ENCODE peak calls at places on chromosome 2, in ten cellular contexts. One of them, this sample, is unnamed.

GRCh38 chr2:220227272-220227920 is 600.0 kb downstream of the SLC4A3 start:
- DNase-seq in caudate nucleus: no peak
- DNase-seq in EL: peak
- DNase-seq in stimulated activated CD8-positive, alpha-beta memory T cell treated with anti-CD3 and anti-CD28 coated beads, Interleukin-2, amount 100 ng/mL, for 48 hours: no peak
- DNase-seq in lower leg skin: no peak
- DNase-seq in stimulated activated CD4-positive, alpha-beta T cell treated with anti-CD3 and anti-CD28 coated beads, Interleukin-2, amount 100 ng/mL, for 24 hours: no peak
- DNase-seq in tibial nerve: no peak
- DNase-seq in effector CD8-positive, alpha-beta T cell: no peak
- DNase-seq in NCI-H2081: no peak
- DNase-seq in activated CD8-positive, alpha-beta memory T cell treated with anti-CD3 and anti-CD28 coated beads, Interleukin-2, amount 50 U/mL, for 48 hours: no peak
- DNase-seq in this sample: no peak

GRCh38 chr2:7709907-7710306 is 792.7 kb downstream of the RNF144A start:
- DNase-seq in stimulated activated CD4-positive, alpha-beta T cell treated with anti-CD3 and anti-CD28 coated beads, Interleukin-2, amount 100 ng/mL, for 24 hours: no peak
- DNase-seq in caudate nucleus: no peak
- DNase-seq in stimulated activated CD8-positive, alpha-beta memory T cell treated with anti-CD3 and anti-CD28 coated beads, Interleukin-2, amount 100 ng/mL, for 48 hours: no peak
- DNase-seq in NCI-H2081: no peak
- DNase-seq in tibial nerve: no peak
- DNase-seq in activated CD8-positive, alpha-beta memory T cell treated with anti-CD3 and anti-CD28 coated beads, Interleukin-2, amount 50 U/mL, for 48 hours: no peak
- DNase-seq in lower leg skin: no peak
- DNase-seq in effector CD8-positive, alpha-beta T cell: no peak
- DNase-seq in EL: peak
- DNase-seq in this sample: no peak

GRCh38 chr2:235149240-235149641 is 197.4 kb downstream of the SH3BP4 start:
- DNase-seq in EL: no peak
- DNase-seq in lower leg skin: peak
- DNase-seq in activated CD8-positive, alpha-beta memory T cell treated with anti-CD3 and anti-CD28 coated beads, Interleukin-2, amount 50 U/mL, for 48 hours: no peak
- DNase-seq in caudate nucleus: peak
- DNase-seq in tibial nerve: no peak
- DNase-seq in stimulated activated CD8-positive, alpha-beta memory T cell treated with anti-CD3 and anti-CD28 coated beads, Interleukin-2, amount 100 ng/mL, for 48 hours: no peak
- DNase-seq in stimulated activated CD4-positive, alpha-beta T cell treated with anti-CD3 and anti-CD28 coated beads, Interleukin-2, amount 100 ng/mL, for 24 hours: no peak
- DNase-seq in effector CD8-positive, alpha-beta T cell: no peak
- DNase-seq in NCI-H2081: no peak
- DNase-seq in this sample: no peak

GRCh38 chr2:67159929-67160328 is 237.2 kb upstream of the ETAA1 start:
- DNase-seq in EL: peak
- DNase-seq in activated CD8-positive, alpha-beta memory T cell treated with anti-CD3 and anti-CD28 coated beads, Interleukin-2, amount 50 U/mL, for 48 hours: no peak
- DNase-seq in stimulated activated CD4-positive, alpha-beta T cell treated with anti-CD3 and anti-CD28 coated beads, Interleukin-2, amount 100 ng/mL, for 24 hours: no peak
- DNase-seq in tibial nerve: no peak
- DNase-seq in lower leg skin: no peak
- DNase-seq in NCI-H2081: no peak
- DNase-seq in caudate nucleus: no peak
- DNase-seq in effector CD8-positive, alpha-beta T cell: no peak
- DNase-seq in stimulated activated CD8-positive, alpha-beta memory T cell treated with anti-CD3 and anti-CD28 coated beads, Interleukin-2, amount 100 ng/mL, for 48 hours: no peak
- DNase-seq in this sample: no peak

GRCh38 chr2:96344011-96344410 is 8.4 kb downstream of the NCAPH start:
- DNase-seq in activated CD8-positive, alpha-beta memory T cell treated with anti-CD3 and anti-CD28 coated beads, Interleukin-2, amount 50 U/mL, for 48 hours: no peak
- DNase-seq in stimulated activated CD8-positive, alpha-beta memory T cell treated with anti-CD3 and anti-CD28 coated beads, Interleukin-2, amount 100 ng/mL, for 48 hours: no peak
- DNase-seq in tibial nerve: no peak
- DNase-seq in EL: no peak
- DNase-seq in lower leg skin: no peak
- DNase-seq in effector CD8-positive, alpha-beta T cell: no peak
- DNase-seq in NCI-H2081: no peak
- DNase-seq in stimulated activated CD4-positive, alpha-beta T cell treated with anti-CD3 and anti-CD28 coated beads, Interleukin-2, amount 100 ng/mL, for 24 hours: peak
- DNase-seq in caudate nucleus: no peak
- DNase-seq in this sample: no peak

GRCh38 chr2:127575185-127575765 is 39.8 kb downstream of the MYO7B start:
- DNase-seq in stimulated activated CD8-positive, alpha-beta memory T cell treated with anti-CD3 and anti-CD28 coated beads, Interleukin-2, amount 100 ng/mL, for 48 hours: no peak
- DNase-seq in activated CD8-positive, alpha-beta memory T cell treated with anti-CD3 and anti-CD28 coated beads, Interleukin-2, amount 50 U/mL, for 48 hours: no peak
- DNase-seq in stimulated activated CD4-positive, alpha-beta T cell treated with anti-CD3 and anti-CD28 coated beads, Interleukin-2, amount 100 ng/mL, for 24 hours: no peak
- DNase-seq in effector CD8-positive, alpha-beta T cell: no peak
- DNase-seq in NCI-H2081: no peak
- DNase-seq in tibial nerve: no peak
- DNase-seq in EL: no peak
- DNase-seq in lower leg skin: no peak
- DNase-seq in caudate nucleus: no peak
- DNase-seq in this sample: no peak

GRCh38 chr2:120108749-120109148 is 95.9 kb downstream of the EPB41L5 start:
- DNase-seq in stimulated activated CD8-positive, alpha-beta memory T cell treated with anti-CD3 and anti-CD28 coated beads, Interleukin-2, amount 100 ng/mL, for 48 hours: no peak
- DNase-seq in stimulated activated CD4-positive, alpha-beta T cell treated with anti-CD3 and anti-CD28 coated beads, Interleukin-2, amount 100 ng/mL, for 24 hours: no peak
- DNase-seq in effector CD8-positive, alpha-beta T cell: no peak
- DNase-seq in lower leg skin: no peak
- DNase-seq in tibial nerve: no peak
- DNase-seq in caudate nucleus: no peak
- DNase-seq in NCI-H2081: no peak
- DNase-seq in EL: peak
- DNase-seq in activated CD8-positive, alpha-beta memory T cell treated with anti-CD3 and anti-CD28 coated beads, Interleukin-2, amount 50 U/mL, for 48 hours: no peak
- DNase-seq in this sample: no peak

GRCh38 chr2:77018219-77018618 is 504.0 kb downstream of the LRRTM4 start:
- DNase-seq in tibial nerve: no peak
- DNase-seq in caudate nucleus: no peak
- DNase-seq in activated CD8-positive, alpha-beta memory T cell treated with anti-CD3 and anti-CD28 coated beads, Interleukin-2, amount 50 U/mL, for 48 hours: no peak
- DNase-seq in lower leg skin: no peak
- DNase-seq in stimulated activated CD8-positive, alpha-beta memory T cell treated with anti-CD3 and anti-CD28 coated beads, Interleukin-2, amount 100 ng/mL, for 48 hours: no peak
- DNase-seq in stimulated activated CD4-positive, alpha-beta T cell treated with anti-CD3 and anti-CD28 coated beads, Interleukin-2, amount 100 ng/mL, for 24 hours: no peak
- DNase-seq in effector CD8-positive, alpha-beta T cell: no peak
- DNase-seq in EL: no peak
- DNase-seq in NCI-H2081: no peak
- DNase-seq in this sample: no peak

GRCh38 chr2:19649785-19650380 is 251.9 kb downstream of the TTC32 start:
- DNase-seq in lower leg skin: no peak
- DNase-seq in stimulated activated CD8-positive, alpha-beta memory T cell treated with anti-CD3 and anti-CD28 coated beads, Interleukin-2, amount 100 ng/mL, for 48 hours: no peak
- DNase-seq in effector CD8-positive, alpha-beta T cell: no peak
- DNase-seq in caudate nucleus: no peak
- DNase-seq in NCI-H2081: no peak
- DNase-seq in tibial nerve: peak
- DNase-seq in EL: peak
- DNase-seq in activated CD8-positive, alpha-beta memory T cell treated with anti-CD3 and anti-CD28 coated beads, Interleukin-2, amount 50 U/mL, for 48 hours: no peak
- DNase-seq in stimulated activated CD4-positive, alpha-beta T cell treated with anti-CD3 and anti-CD28 coated beads, Interleukin-2, amount 100 ng/mL, for 24 hours: no peak
- DNase-seq in this sample: peak

GRCh38 chr2:203718087-203718486 is 11.6 kb downstream of the CD28 start:
- DNase-seq in caudate nucleus: no peak
- DNase-seq in NCI-H2081: no peak
- DNase-seq in stimulated activated CD4-positive, alpha-beta T cell treated with anti-CD3 and anti-CD28 coated beads, Interleukin-2, amount 100 ng/mL, for 24 hours: peak
- DNase-seq in tibial nerve: no peak
- DNase-seq in activated CD8-positive, alpha-beta memory T cell treated with anti-CD3 and anti-CD28 coated beads, Interleukin-2, amount 50 U/mL, for 48 hours: peak
- DNase-seq in EL: no peak
- DNase-seq in stimulated activated CD8-positive, alpha-beta memory T cell treated with anti-CD3 and anti-CD28 coated beads, Interleukin-2, amount 100 ng/mL, for 48 hours: peak
- DNase-seq in effector CD8-positive, alpha-beta T cell: no peak
- DNase-seq in lower leg skin: no peak
- DNase-seq in this sample: no peak

GRCh38 chr2:174800436-174801195 is 36.3 kb upstream of the CHRNA1 start:
- DNase-seq in EL: no peak
- DNase-seq in stimulated activated CD8-positive, alpha-beta memory T cell treated with anti-CD3 and anti-CD28 coated beads, Interleukin-2, amount 100 ng/mL, for 48 hours: no peak
- DNase-seq in stimulated activated CD4-positive, alpha-beta T cell treated with anti-CD3 and anti-CD28 coated beads, Interleukin-2, amount 100 ng/mL, for 24 hours: no peak
- DNase-seq in caudate nucleus: no peak
- DNase-seq in activated CD8-positive, alpha-beta memory T cell treated with anti-CD3 and anti-CD28 coated beads, Interleukin-2, amount 50 U/mL, for 48 hours: no peak
- DNase-seq in NCI-H2081: no peak
- DNase-seq in tibial nerve: no peak
- DNase-seq in effector CD8-positive, alpha-beta T cell: no peak
- DNase-seq in lower leg skin: no peak
- DNase-seq in this sample: no peak

GRCh38 chr2:75025633-75026380 is 67.4 kb downstream of the POLE4 start:
- DNase-seq in activated CD8-positive, alpha-beta memory T cell treated with anti-CD3 and anti-CD28 coated beads, Interleukin-2, amount 50 U/mL, for 48 hours: no peak
- DNase-seq in stimulated activated CD4-positive, alpha-beta T cell treated with anti-CD3 and anti-CD28 coated beads, Interleukin-2, amount 100 ng/mL, for 24 hours: no peak
- DNase-seq in lower leg skin: no peak
- DNase-seq in effector CD8-positive, alpha-beta T cell: no peak
- DNase-seq in caudate nucleus: no peak
- DNase-seq in stimulated activated CD8-positive, alpha-beta memory T cell treated with anti-CD3 and anti-CD28 coated beads, Interleukin-2, amount 100 ng/mL, for 48 hours: no peak
- DNase-seq in EL: peak
- DNase-seq in NCI-H2081: no peak
- DNase-seq in tibial nerve: no peak
- DNase-seq in this sample: no peak

GRCh38 chr2:145431181-145431951 is 911.4 kb upstream of the ZEB2 start:
- DNase-seq in activated CD8-positive, alpha-beta memory T cell treated with anti-CD3 and anti-CD28 coated beads, Interleukin-2, amount 50 U/mL, for 48 hours: no peak
- DNase-seq in lower leg skin: no peak
- DNase-seq in stimulated activated CD8-positive, alpha-beta memory T cell treated with anti-CD3 and anti-CD28 coated beads, Interleukin-2, amount 100 ng/mL, for 48 hours: no peak
- DNase-seq in caudate nucleus: no peak
- DNase-seq in tibial nerve: no peak
- DNase-seq in stimulated activated CD4-positive, alpha-beta T cell treated with anti-CD3 and anti-CD28 coated beads, Interleukin-2, amount 100 ng/mL, for 24 hours: no peak
- DNase-seq in effector CD8-positive, alpha-beta T cell: no peak
- DNase-seq in NCI-H2081: peak
- DNase-seq in EL: no peak
- DNase-seq in this sample: no peak

GRCh38 chr2:227855440-227855839 is 16.0 kb upstream of the DAW1 start:
- DNase-seq in activated CD8-positive, alpha-beta memory T cell treated with anti-CD3 and anti-CD28 coated beads, Interleukin-2, amount 50 U/mL, for 48 hours: no peak
- DNase-seq in tibial nerve: no peak
- DNase-seq in EL: no peak
- DNase-seq in lower leg skin: no peak
- DNase-seq in effector CD8-positive, alpha-beta T cell: no peak
- DNase-seq in stimulated activated CD8-positive, alpha-beta memory T cell treated with anti-CD3 and anti-CD28 coated beads, Interleukin-2, amount 100 ng/mL, for 48 hours: no peak
- DNase-seq in NCI-H2081: no peak
- DNase-seq in stimulated activated CD4-positive, alpha-beta T cell treated with anti-CD3 and anti-CD28 coated beads, Interleukin-2, amount 100 ng/mL, for 24 hours: no peak
- DNase-seq in caudate nucleus: no peak
- DNase-seq in this sample: no peak

GRCh38 chr2:196260546-196260945 is 89.2 kb upstream of the STK17B start:
- DNase-seq in stimulated activated CD4-positive, alpha-beta T cell treated with anti-CD3 and anti-CD28 coated beads, Interleukin-2, amount 100 ng/mL, for 24 hours: no peak
- DNase-seq in activated CD8-positive, alpha-beta memory T cell treated with anti-CD3 and anti-CD28 coated beads, Interleukin-2, amount 50 U/mL, for 48 hours: no peak
- DNase-seq in caudate nucleus: no peak
- DNase-seq in tibial nerve: no peak
- DNase-seq in stimulated activated CD8-positive, alpha-beta memory T cell treated with anti-CD3 and anti-CD28 coated beads, Interleukin-2, amount 100 ng/mL, for 48 hours: no peak
- DNase-seq in effector CD8-positive, alpha-beta T cell: no peak
- DNase-seq in EL: no peak
- DNase-seq in NCI-H2081: no peak
- DNase-seq in lower leg skin: no peak
- DNase-seq in this sample: no peak

GRCh38 chr2:178478102-178478441 is 328 bp downstream of the FKBP7 start:
- DNase-seq in stimulated activated CD8-positive, alpha-beta memory T cell treated with anti-CD3 and anti-CD28 coated beads, Interleukin-2, amount 100 ng/mL, for 48 hours: no peak
- DNase-seq in lower leg skin: no peak
- DNase-seq in stimulated activated CD4-positive, alpha-beta T cell treated with anti-CD3 and anti-CD28 coated beads, Interleukin-2, amount 100 ng/mL, for 24 hours: no peak
- DNase-seq in activated CD8-positive, alpha-beta memory T cell treated with anti-CD3 and anti-CD28 coated beads, Interleukin-2, amount 50 U/mL, for 48 hours: no peak
- DNase-seq in EL: no peak
- DNase-seq in tibial nerve: peak
- DNase-seq in effector CD8-positive, alpha-beta T cell: no peak
- DNase-seq in caudate nucleus: no peak
- DNase-seq in NCI-H2081: peak
- DNase-seq in this sample: no peak

GRCh38 chr2:164714471-164714870 is 93.2 kb upstream of the GRB14 start:
- DNase-seq in tibial nerve: no peak
- DNase-seq in lower leg skin: no peak
- DNase-seq in effector CD8-positive, alpha-beta T cell: no peak
- DNase-seq in EL: no peak
- DNase-seq in stimulated activated CD4-positive, alpha-beta T cell treated with anti-CD3 and anti-CD28 coated beads, Interleukin-2, amount 100 ng/mL, for 24 hours: no peak
- DNase-seq in caudate nucleus: no peak
- DNase-seq in activated CD8-positive, alpha-beta memory T cell treated with anti-CD3 and anti-CD28 coated beads, Interleukin-2, amount 50 U/mL, for 48 hours: no peak
- DNase-seq in stimulated activated CD8-positive, alpha-beta memory T cell treated with anti-CD3 and anti-CD28 coated beads, Interleukin-2, amount 100 ng/mL, for 48 hours: no peak
- DNase-seq in NCI-H2081: no peak
- DNase-seq in this sample: no peak

GRCh38 chr2:66364495-66364992 is 70.4 kb upstream of the MEIS1 start:
- DNase-seq in lower leg skin: no peak
- DNase-seq in NCI-H2081: no peak
- DNase-seq in tibial nerve: peak
- DNase-seq in stimulated activated CD4-positive, alpha-beta T cell treated with anti-CD3 and anti-CD28 coated beads, Interleukin-2, amount 100 ng/mL, for 24 hours: no peak
- DNase-seq in caudate nucleus: no peak
- DNase-seq in activated CD8-positive, alpha-beta memory T cell treated with anti-CD3 and anti-CD28 coated beads, Interleukin-2, amount 50 U/mL, for 48 hours: no peak
- DNase-seq in stimulated activated CD8-positive, alpha-beta memory T cell treated with anti-CD3 and anti-CD28 coated beads, Interleukin-2, amount 100 ng/mL, for 48 hours: no peak
- DNase-seq in effector CD8-positive, alpha-beta T cell: no peak
- DNase-seq in EL: peak
- DNase-seq in this sample: peak

GRCh38 chr2:18903750-18904149 is 314.4 kb upstream of the NT5C1B start:
- DNase-seq in stimulated activated CD8-positive, alpha-beta memory T cell treated with anti-CD3 and anti-CD28 coated beads, Interleukin-2, amount 100 ng/mL, for 48 hours: no peak
- DNase-seq in activated CD8-positive, alpha-beta memory T cell treated with anti-CD3 and anti-CD28 coated beads, Interleukin-2, amount 50 U/mL, for 48 hours: no peak
- DNase-seq in stimulated activated CD4-positive, alpha-beta T cell treated with anti-CD3 and anti-CD28 coated beads, Interleukin-2, amount 100 ng/mL, for 24 hours: no peak
- DNase-seq in tibial nerve: no peak
- DNase-seq in caudate nucleus: no peak
- DNase-seq in EL: no peak
- DNase-seq in NCI-H2081: no peak
- DNase-seq in lower leg skin: no peak
- DNase-seq in effector CD8-positive, alpha-beta T cell: no peak
- DNase-seq in this sample: no peak

GRCh38 chr2:59025157-59025757 is 784.1 kb upstream of the FANCL start:
- DNase-seq in caudate nucleus: no peak
- DNase-seq in stimulated activated CD4-positive, alpha-beta T cell treated with anti-CD3 and anti-CD28 coated beads, Interleukin-2, amount 100 ng/mL, for 24 hours: no peak
- DNase-seq in tibial nerve: no peak
- DNase-seq in activated CD8-positive, alpha-beta memory T cell treated with anti-CD3 and anti-CD28 coated beads, Interleukin-2, amount 50 U/mL, for 48 hours: peak
- DNase-seq in EL: peak
- DNase-seq in effector CD8-positive, alpha-beta T cell: no peak
- DNase-seq in stimulated activated CD8-positive, alpha-beta memory T cell treated with anti-CD3 and anti-CD28 coated beads, Interleukin-2, amount 100 ng/mL, for 48 hours: peak
- DNase-seq in NCI-H2081: peak
- DNase-seq in lower leg skin: no peak
- DNase-seq in this sample: no peak

GRCh38 chr2:162257416-162257815 is 14.2 kb upstream of the FAP start:
- DNase-seq in caudate nucleus: no peak
- DNase-seq in stimulated activated CD4-positive, alpha-beta T cell treated with anti-CD3 and anti-CD28 coated beads, Interleukin-2, amount 100 ng/mL, for 24 hours: no peak
- DNase-seq in stimulated activated CD8-positive, alpha-beta memory T cell treated with anti-CD3 and anti-CD28 coated beads, Interleukin-2, amount 100 ng/mL, for 48 hours: no peak
- DNase-seq in effector CD8-positive, alpha-beta T cell: no peak
- DNase-seq in EL: no peak
- DNase-seq in NCI-H2081: no peak
- DNase-seq in activated CD8-positive, alpha-beta memory T cell treated with anti-CD3 and anti-CD28 coated beads, Interleukin-2, amount 50 U/mL, for 48 hours: no peak
- DNase-seq in lower leg skin: no peak
- DNase-seq in tibial nerve: no peak
- DNase-seq in this sample: no peak

GRCh38 chr2:5923957-5924945 is 232.1 kb downstream of the SOX11 start:
- DNase-seq in activated CD8-positive, alpha-beta memory T cell treated with anti-CD3 and anti-CD28 coated beads, Interleukin-2, amount 50 U/mL, for 48 hours: no peak
- DNase-seq in tibial nerve: no peak
- DNase-seq in caudate nucleus: no peak
- DNase-seq in NCI-H2081: no peak
- DNase-seq in EL: no peak
- DNase-seq in lower leg skin: no peak
- DNase-seq in stimulated activated CD8-positive, alpha-beta memory T cell treated with anti-CD3 and anti-CD28 coated beads, Interleukin-2, amount 100 ng/mL, for 48 hours: no peak
- DNase-seq in effector CD8-positive, alpha-beta T cell: no peak
- DNase-seq in stimulated activated CD4-positive, alpha-beta T cell treated with anti-CD3 and anti-CD28 coated beads, Interleukin-2, amount 100 ng/mL, for 24 hours: no peak
- DNase-seq in this sample: no peak

GRCh38 chr2:113185643-113186315 is 12.0 kb downstream of the PSD4 start:
- DNase-seq in caudate nucleus: peak
- DNase-seq in lower leg skin: no peak
- DNase-seq in tibial nerve: no peak
- DNase-seq in stimulated activated CD8-positive, alpha-beta memory T cell treated with anti-CD3 and anti-CD28 coated beads, Interleukin-2, amount 100 ng/mL, for 48 hours: no peak
- DNase-seq in effector CD8-positive, alpha-beta T cell: no peak
- DNase-seq in EL: no peak
- DNase-seq in stimulated activated CD4-positive, alpha-beta T cell treated with anti-CD3 and anti-CD28 coated beads, Interleukin-2, amount 100 ng/mL, for 24 hours: no peak
- DNase-seq in activated CD8-positive, alpha-beta memory T cell treated with anti-CD3 and anti-CD28 coated beads, Interleukin-2, amount 50 U/mL, for 48 hours: no peak
- DNase-seq in NCI-H2081: no peak
- DNase-seq in this sample: no peak

GRCh38 chr2:207674826-207675225 is 36.6 kb upstream of the CCNYL1 start:
- DNase-seq in NCI-H2081: no peak
- DNase-seq in stimulated activated CD8-positive, alpha-beta memory T cell treated with anti-CD3 and anti-CD28 coated beads, Interleukin-2, amount 100 ng/mL, for 48 hours: no peak
- DNase-seq in tibial nerve: no peak
- DNase-seq in EL: no peak
- DNase-seq in caudate nucleus: no peak
- DNase-seq in stimulated activated CD4-positive, alpha-beta T cell treated with anti-CD3 and anti-CD28 coated beads, Interleukin-2, amount 100 ng/mL, for 24 hours: no peak
- DNase-seq in lower leg skin: peak
- DNase-seq in effector CD8-positive, alpha-beta T cell: no peak
- DNase-seq in activated CD8-positive, alpha-beta memory T cell treated with anti-CD3 and anti-CD28 coated beads, Interleukin-2, amount 50 U/mL, for 48 hours: no peak
- DNase-seq in this sample: no peak

GRCh38 chr2:119790466-119790865 is 30.7 kb downstream of the PTPN4 start:
- DNase-seq in NCI-H2081: no peak
- DNase-seq in lower leg skin: no peak
- DNase-seq in EL: no peak
- DNase-seq in effector CD8-positive, alpha-beta T cell: no peak
- DNase-seq in caudate nucleus: no peak
- DNase-seq in stimulated activated CD8-positive, alpha-beta memory T cell treated with anti-CD3 and anti-CD28 coated beads, Interleukin-2, amount 100 ng/mL, for 48 hours: no peak
- DNase-seq in stimulated activated CD4-positive, alpha-beta T cell treated with anti-CD3 and anti-CD28 coated beads, Interleukin-2, amount 100 ng/mL, for 24 hours: no peak
- DNase-seq in activated CD8-positive, alpha-beta memory T cell treated with anti-CD3 and anti-CD28 coated beads, Interleukin-2, amount 50 U/mL, for 48 hours: no peak
- DNase-seq in tibial nerve: no peak
- DNase-seq in this sample: no peak

GRCh38 chr2:233361298-233361697 is 7.0 kb downstream of the DGKD start:
- DNase-seq in lower leg skin: peak
- DNase-seq in caudate nucleus: no peak
- DNase-seq in stimulated activated CD4-positive, alpha-beta T cell treated with anti-CD3 and anti-CD28 coated beads, Interleukin-2, amount 100 ng/mL, for 24 hours: no peak
- DNase-seq in stimulated activated CD8-positive, alpha-beta memory T cell treated with anti-CD3 and anti-CD28 coated beads, Interleukin-2, amount 100 ng/mL, for 48 hours: no peak
- DNase-seq in tibial nerve: no peak
- DNase-seq in NCI-H2081: no peak
- DNase-seq in effector CD8-positive, alpha-beta T cell: no peak
- DNase-seq in activated CD8-positive, alpha-beta memory T cell treated with anti-CD3 and anti-CD28 coated beads, Interleukin-2, amount 50 U/mL, for 48 hours: peak
- DNase-seq in EL: no peak
- DNase-seq in this sample: no peak

GRCh38 chr2:56224316-56224715 is 40.5 kb downstream of the CCDC85A start:
- DNase-seq in caudate nucleus: no peak
- DNase-seq in stimulated activated CD4-positive, alpha-beta T cell treated with anti-CD3 and anti-CD28 coated beads, Interleukin-2, amount 100 ng/mL, for 24 hours: no peak
- DNase-seq in activated CD8-positive, alpha-beta memory T cell treated with anti-CD3 and anti-CD28 coated beads, Interleukin-2, amount 50 U/mL, for 48 hours: no peak
- DNase-seq in NCI-H2081: no peak
- DNase-seq in lower leg skin: no peak
- DNase-seq in effector CD8-positive, alpha-beta T cell: no peak
- DNase-seq in EL: peak
- DNase-seq in stimulated activated CD8-positive, alpha-beta memory T cell treated with anti-CD3 and anti-CD28 coated beads, Interleukin-2, amount 100 ng/mL, for 48 hours: no peak
- DNase-seq in tibial nerve: no peak
- DNase-seq in this sample: no peak

GRCh38 chr2:25323612-25324189 is 18.0 kb downstream of the DNMT3A start:
- DNase-seq in tibial nerve: no peak
- DNase-seq in effector CD8-positive, alpha-beta T cell: no peak
- DNase-seq in NCI-H2081: no peak
- DNase-seq in lower leg skin: no peak
- DNase-seq in stimulated activated CD8-positive, alpha-beta memory T cell treated with anti-CD3 and anti-CD28 coated beads, Interleukin-2, amount 100 ng/mL, for 48 hours: no peak
- DNase-seq in EL: no peak
- DNase-seq in activated CD8-positive, alpha-beta memory T cell treated with anti-CD3 and anti-CD28 coated beads, Interleukin-2, amount 50 U/mL, for 48 hours: no peak
- DNase-seq in stimulated activated CD4-positive, alpha-beta T cell treated with anti-CD3 and anti-CD28 coated beads, Interleukin-2, amount 100 ng/mL, for 24 hours: no peak
- DNase-seq in caudate nucleus: no peak
- DNase-seq in this sample: no peak